ENCODE peak calls at places on chromosomes 6 and 20, in ten cellular contexts. L is body of pancreas, K is A549, G is transverse colon, I is K562, Z is adrenal gland, B is uterus, S is ovary, J is GM12892, M is stomach. X is an unnamed sample.

GRCh38 chr20:16533493-16533892 is 39.8 kb downstream of the KIF16B start:
- DNase-seq in L (no peak), K (no peak), G (no peak), I (no peak), Z (no peak), B (no peak), S (no peak), J (no peak), M (no peak), X (no peak)

GRCh38 chr6:140341272-140341671 is 966.8 kb upstream of the CITED2 start:
- DNase-seq in L (no peak), K (no peak), G (no peak), I (no peak), Z (no peak), B (no peak), S (no peak), J (no peak), M (no peak), X (no peak)

GRCh38 chr6:94562846-94563245 is 1014.5 kb upstream of the MANEA start:
- DNase-seq in L (no peak), K (no peak), G (no peak), I (no peak), Z (no peak), B (no peak), S (no peak), J (no peak), M (no peak), X (no peak)

GRCh38 chr6:43744931-43745727 is 24.9 kb upstream of the VEGFA start:
- DNase-seq in L (no peak), K (no peak), G (no peak), I (no peak), Z (no peak), B (no peak), S (no peak), J (no peak), M (peak), X (no peak)

GRCh38 chr6:169803291-169803811 is 51.9 kb downstream of the ERMARD start:
- DNase-seq in L (no peak), K (no peak), G (no peak), I (no peak), Z (no peak), B (no peak), S (no peak), J (no peak), M (no peak), X (no peak)

GRCh38 chr20:18496042-18496441 is 983 bp downstream of the RBBP9 start:
- DNase-seq in L (no peak), K (no peak), G (no peak), I (no peak), Z (no peak), B (no peak), S (no peak), J (no peak), M (no peak), X (no peak)

GRCh38 chr20:16740365-16741072 is 7.6 kb upstream of the OTOR start:
- DNase-seq in L (no peak), K (no peak), G (no peak), I (no peak), Z (no peak), B (no peak), S (no peak), J (no peak), M (no peak), X (no peak)

GRCh38 chr20:59316911-59317310 is 16.5 kb downstream of the EDN3 start:
- DNase-seq in L (no peak), K (no peak), G (peak), I (no peak), Z (no peak), B (no peak), S (no peak), J (no peak), M (no peak), X (no peak)

GRCh38 chr20:5835234-5835845 is 85.1 kb downstream of the SHLD1 start:
- DNase-seq in L (peak), K (peak), G (no peak), I (no peak), Z (peak), B (no peak), S (peak), J (no peak), M (no peak), X (peak)

GRCh38 chr6:28490191-28490890 is 25.3 kb downstream of the GPX6 start:
- DNase-seq in L (no peak), K (no peak), G (no peak), I (no peak), Z (no peak), B (peak), S (peak), J (no peak), M (no peak), X (no peak)

GRCh38 chr6:72032056-72032455 is 145.7 kb downstream of the RIMS1 start:
- DNase-seq in L (no peak), K (no peak), G (no peak), I (no peak), Z (no peak), B (no peak), S (no peak), J (no peak), M (no peak), X (no peak)

GRCh38 chr6:75503291-75503690 is 9.7 kb upstream of the FILIP1 start:
- DNase-seq in L (no peak), K (no peak), G (no peak), I (no peak), Z (no peak), B (no peak), S (no peak), J (no peak), M (no peak), X (no peak)

GRCh38 chr6:24332306-24332705 is 25.6 kb downstream of the DCDC2 start:
- DNase-seq in L (no peak), K (peak), G (no peak), I (no peak), Z (no peak), B (no peak), S (no peak), J (no peak), M (no peak), X (peak)

GRCh38 chr6:170018422-170019258 is 267.2 kb downstream of the ERMARD start:
- DNase-seq in L (no peak), K (no peak), G (no peak), I (no peak), Z (no peak), B (no peak), S (no peak), J (no peak), M (no peak), X (no peak)

GRCh38 chr6:31702421-31702818 is 704 bp downstream of the ABHD16A start:
- DNase-seq in L (no peak), K (no peak), G (no peak), I (peak), Z (no peak), B (no peak), S (no peak), J (no peak), M (no peak), X (no peak)

GRCh38 chr20:6566821-6567220 is 200.7 kb upstream of the BMP2 start:
- DNase-seq in L (no peak), K (no peak), G (no peak), I (no peak), Z (no peak), B (no peak), S (no peak), J (no peak), M (no peak), X (no peak)

GRCh38 chr20:58480455-58481356 is 34.5 kb downstream of the APCDD1L start:
- DNase-seq in L (no peak), K (no peak), G (no peak), I (no peak), Z (no peak), B (no peak), S (no peak), J (no peak), M (no peak), X (no peak)

GRCh38 chr6:13395272-13396237 is 67.2 kb upstream of the TBC1D7 start:
- DNase-seq in L (peak), K (peak), G (peak), I (peak), Z (peak), B (peak), S (peak), J (no peak), M (peak), X (peak)

GRCh38 chr20:8545212-8545611 is 413.1 kb downstream of the PLCB1 start:
- DNase-seq in L (no peak), K (no peak), G (no peak), I (no peak), Z (no peak), B (no peak), S (no peak), J (no peak), M (no peak), X (no peak)

GRCh38 chr20:1838479-1839279 is 56.5 kb upstream of the SIRPA start:
- DNase-seq in L (no peak), K (no peak), G (no peak), I (no peak), Z (no peak), B (no peak), S (no peak), J (no peak), M (no peak), X (no peak)

GRCh38 chr6:51005779-51006178 is 187.1 kb downstream of the TFAP2B start:
- DNase-seq in L (no peak), K (no peak), G (no peak), I (no peak), Z (no peak), B (no peak), S (no peak), J (no peak), M (no peak), X (no peak)

GRCh38 chr6:33995046-33995872 is 150.6 kb downstream of the GRM4 start:
- DNase-seq in L (peak), K (no peak), G (peak), I (no peak), Z (no peak), B (no peak), S (no peak), J (no peak), M (peak), X (no peak)

GRCh38 chr6:43572015-43572414 is 3.8 kb downstream of the XPO5 start:
- DNase-seq in L (no peak), K (no peak), G (no peak), I (no peak), Z (no peak), B (no peak), S (no peak), J (no peak), M (no peak), X (no peak)

GRCh38 chr20:53833333-53834043 is 236.9 kb downstream of the BCAS1 start:
- DNase-seq in L (no peak), K (no peak), G (no peak), I (no peak), Z (no peak), B (no peak), S (no peak), J (no peak), M (no peak), X (no peak)

GRCh38 chr6:119349341-119350201 is at the start of gene MAN1A1:
- DNase-seq in L (peak), K (peak), G (peak), I (peak), Z (peak), B (peak), S (peak), J (peak), M (peak), X (peak)

GRCh38 chr6:3740551-3741476 is 10.7 kb downstream of the PXDC1 start:
- DNase-seq in L (no peak), K (no peak), G (no peak), I (no peak), Z (no peak), B (peak), S (peak), J (no peak), M (peak), X (no peak)

GRCh38 chr6:3738381-3739131 is 13.0 kb downstream of the PXDC1 start:
- DNase-seq in L (no peak), K (no peak), G (peak), I (no peak), Z (no peak), B (peak), S (peak), J (no peak), M (no peak), X (no peak)

GRCh38 chr6:3741477-3741871 is 10.0 kb downstream of the PXDC1 start:
- DNase-seq in L (no peak), K (no peak), G (peak), I (no peak), Z (no peak), B (peak), S (peak), J (no peak), M (no peak), X (no peak)

GRCh38 chr6:3737831-3738210 is 13.7 kb downstream of the PXDC1 start:
- DNase-seq in L (no peak), K (no peak), G (no peak), I (no peak), Z (no peak), B (no peak), S (peak), J (no peak), M (no peak), X (no peak)

DNA sequence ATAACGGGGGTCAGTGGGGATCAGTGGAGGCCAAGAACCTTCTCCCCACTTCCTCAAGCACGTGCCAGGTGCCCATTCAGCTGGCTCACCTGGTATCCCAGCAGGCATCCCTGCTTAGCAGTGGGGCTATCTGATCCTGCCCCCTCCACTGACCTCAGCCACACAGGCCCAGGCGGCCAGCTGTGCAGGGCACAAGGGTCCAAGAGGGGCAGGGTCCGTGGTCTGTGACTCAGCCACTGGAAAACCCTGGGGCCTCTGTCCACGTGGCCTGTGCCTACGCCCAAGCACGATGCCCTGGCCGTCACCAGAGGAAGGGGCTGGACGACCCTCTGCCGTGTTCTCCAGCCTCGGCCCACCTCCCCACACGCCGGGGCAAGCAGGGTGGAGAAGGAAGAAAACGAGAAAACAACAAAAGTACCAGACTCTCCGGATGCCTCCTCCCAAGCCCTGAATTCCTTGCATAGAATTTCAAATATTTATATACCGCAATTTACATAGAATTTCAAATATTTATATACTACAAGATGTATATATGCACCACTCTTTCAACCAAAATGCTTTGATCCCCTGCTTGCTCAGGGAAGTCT is 12.1 kb downstream of the PXDC1 start:
- DNase-seq in L (no peak), K (no peak), G (peak), I (no peak), Z (no peak), B (peak), S (peak), J (no peak), M (no peak), X (no peak)
- TF ChIP-seq POLR2A in L (no peak), K (no peak), G (no peak), I (no peak), Z (no peak), B (no peak), S (no peak), J (no peak), M (no peak), X (no peak)

GRCh38 chr6:134517145-134517658 is 199.3 kb upstream of the SGK1 start:
- DNase-seq in L (peak), K (peak), G (no peak), I (no peak), Z (peak), B (peak), S (peak), J (no peak), M (peak), X (peak)
- TF ChIP-seq POLR2A in L (peak), K (no peak), G (no peak), I (no peak), Z (peak), B (no peak), S (no peak), J (no peak), M (no peak), X (no peak)

DNA sequence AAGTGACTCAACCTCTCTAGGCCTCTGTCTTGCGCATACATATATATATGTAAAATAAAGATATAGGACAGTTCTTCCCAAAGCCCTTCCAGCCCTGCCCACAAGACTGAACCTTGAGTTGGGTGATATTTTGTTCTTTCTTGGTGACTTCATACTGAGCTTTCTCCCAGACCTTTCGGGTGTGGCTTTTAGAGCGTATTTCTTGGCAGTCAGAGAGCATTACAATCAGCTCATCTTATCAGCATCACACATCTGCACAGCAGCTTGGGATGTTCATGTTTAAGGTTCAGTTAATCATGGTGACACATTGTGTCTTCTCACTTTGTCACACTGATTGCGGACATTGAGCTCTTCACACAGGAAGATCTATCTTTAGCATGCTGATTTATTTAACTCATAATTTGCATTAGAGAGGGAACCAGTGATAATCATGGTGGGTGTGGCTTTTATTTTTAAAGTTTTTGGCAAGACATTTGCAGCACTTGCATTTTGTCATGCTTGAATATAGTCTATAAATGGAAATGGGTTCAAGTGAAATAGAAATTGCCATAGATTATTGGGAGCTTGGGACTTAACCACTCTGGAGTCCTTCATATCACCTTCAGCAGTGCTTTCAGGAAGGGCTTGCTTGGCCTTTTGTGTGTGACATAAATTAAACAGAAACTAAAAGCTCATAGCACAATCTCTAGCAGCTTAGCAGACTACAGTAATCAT is 8.3 kb downstream of the KIF3B start:
- DNase-seq in L (no peak), K (peak), G (peak), I (peak), Z (no peak), B (no peak), S (no peak), J (no peak), M (no peak), X (no peak)
- TF ChIP-seq POLR2A in L (no peak), K (no peak), G (no peak), I (no peak), Z (no peak), B (no peak), S (no peak), J (peak), M (no peak), X (no peak)

DNA sequence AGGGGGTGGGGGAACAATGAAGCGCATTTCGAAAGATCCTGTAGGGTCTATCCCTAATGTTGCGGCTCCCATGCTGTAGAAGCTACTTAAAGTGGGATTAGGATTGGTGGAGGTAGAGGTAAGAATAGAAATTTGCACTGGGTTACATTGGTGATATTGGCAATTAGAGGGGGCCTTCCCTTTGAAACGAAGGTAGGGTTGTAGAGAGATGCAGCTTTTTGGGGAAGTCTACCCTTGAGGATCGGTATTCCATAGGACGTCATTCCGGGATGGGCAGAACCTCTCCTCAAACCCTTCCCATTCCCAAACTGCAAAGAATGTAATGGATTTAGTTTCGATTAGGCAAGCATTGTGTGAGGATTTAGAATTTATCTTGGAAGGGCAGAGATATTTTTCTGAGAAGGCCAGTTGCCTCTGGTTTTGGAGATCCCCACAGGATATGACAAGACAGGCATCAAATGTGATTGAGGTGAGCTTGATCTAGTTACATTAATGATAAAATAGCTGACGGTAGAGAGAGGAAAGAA is 5.4 kb upstream of the ZNFX1 start:
- DNase-seq in L (no peak), K (no peak), G (no peak), I (peak), Z (no peak), B (no peak), S (no peak), J (no peak), M (no peak), X (no peak)
- TF ChIP-seq POLR2A in L (no peak), K (no peak), G (no peak), I (peak), Z (no peak), B (no peak), S (no peak), J (peak), M (no peak), X (no peak)

DNA sequence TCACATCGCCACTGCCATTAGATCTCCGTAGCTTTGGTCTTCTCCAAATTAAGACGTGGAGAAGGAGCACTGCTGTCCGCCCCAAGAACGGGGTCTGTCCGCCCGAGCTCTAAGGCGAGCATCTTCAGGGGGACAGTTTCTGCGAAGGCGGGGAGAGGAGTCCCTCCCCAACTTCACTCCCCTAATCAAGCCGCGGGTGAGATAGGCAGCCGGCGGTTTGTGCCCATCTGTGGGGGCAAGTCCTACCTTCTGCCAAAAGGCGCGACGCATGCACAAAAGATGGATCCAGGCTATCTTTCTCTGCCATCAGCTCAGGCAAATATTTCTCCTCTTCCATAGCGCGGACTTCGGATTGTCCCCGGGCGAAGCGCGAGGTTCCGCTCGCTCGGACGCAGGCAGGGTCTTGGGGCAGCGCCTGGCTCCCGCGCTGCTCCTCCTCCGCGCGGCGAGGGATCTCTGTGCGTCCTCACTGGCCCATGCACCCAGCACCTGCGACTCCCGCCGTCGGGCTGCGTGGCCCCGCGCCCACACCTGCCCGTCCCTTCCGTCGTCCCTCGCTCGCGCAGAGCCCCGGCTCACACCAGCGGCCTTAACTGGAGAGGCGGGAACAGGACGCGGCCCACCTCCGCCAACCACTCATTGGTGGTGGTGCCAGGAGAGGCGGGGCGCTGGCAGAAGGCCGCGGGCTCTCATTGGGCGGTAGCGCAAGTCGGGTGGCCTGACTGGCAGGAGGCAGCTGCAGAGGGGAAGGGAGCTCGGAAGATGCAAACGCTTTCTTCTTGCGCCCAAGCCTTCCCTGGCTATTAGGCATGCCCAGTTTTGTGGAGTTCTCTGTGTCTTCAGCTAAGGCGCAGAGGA is at the start of gene KHDRBS2:
- DNase-seq in L (peak), K (peak), G (peak), I (no peak), Z (peak), B (peak), S (peak), J (peak), M (peak), X (no peak)
- TF ChIP-seq POLR2A in L (no peak), K (no peak), G (no peak), I (no peak), Z (peak), B (no peak), S (no peak), J (no peak), M (no peak), X (no peak)